ENCODE peak calls at places on chromosomes 4 and X, in six cellular contexts. G, X, J, B, S and W are unnamed samples.

GRCh38 chr4:174697164-174697563 is 131.9 kb downstream of the GLRA3 start:
- DNase-seq in G (no peak), X (no peak), J (no peak), B (no peak), S (no peak), W (no peak)

GRCh38 chrX:101097546-101098453 is at the start of gene CENPI:
- DNase-seq in G (peak; percentile 92), X (peak; percentile 91), J (peak; percentile 89), B (peak; percentile 92), S (peak; percentile 81), W (peak; percentile 57)

GRCh38 chr4:38060829-38061431 is 100.7 kb downstream of the PTTG2 start:
- DNase-seq in G (no peak), X (no peak), J (no peak), B (peak; percentile 78), S (no peak), W (no peak)

GRCh38 chr4:105208556-105208955 is 61.9 kb downstream of the TET2 start:
- DNase-seq in G (no peak), X (no peak), J (no peak), B (no peak), S (no peak), W (no peak)

GRCh38 chr4:576991-577498 is 950 bp upstream of the TMEM271 start:
- DNase-seq in G (no peak), X (no peak), J (no peak), B (no peak), S (no peak), W (no peak)

GRCh38 chr4:26861434-26862186 is 969 bp downstream of the STIM2 start:
- DNase-seq in G (peak; percentile 76), X (peak; percentile 74), J (peak; percentile 62), B (peak; percentile 48), S (no peak), W (no peak)

GRCh38 chr4:98290511-98290910 is 29.3 kb downstream of the RAP1GDS1 start:
- DNase-seq in G (no peak), X (no peak), J (no peak), B (peak; percentile 12), S (no peak), W (no peak)

GRCh38 chr4:83603130-83603529 is 67.2 kb downstream of the GPAT3 start:
- DNase-seq in G (no peak), X (no peak), J (no peak), B (no peak), S (no peak), W (no peak)

GRCh38 chr4:53963786-53964185 is 100.6 kb downstream of the CHIC2 start:
- DNase-seq in G (no peak), X (no peak), J (no peak), B (no peak), S (no peak), W (no peak)

GRCh38 chr4:26753642-26754041 is 107.0 kb upstream of the STIM2 start:
- DNase-seq in G (peak; percentile 45), X (peak; percentile 69), J (no peak), B (peak; percentile 36), S (no peak), W (peak; percentile 33)

GRCh38 chrX:45233541-45233940 is 32.9 kb upstream of the DIPK2B start:
- DNase-seq in G (no peak), X (no peak), J (no peak), B (no peak), S (no peak), W (no peak)

GRCh38 chrX:19342331-19342906 is 1.3 kb upstream of the PDHA1 start:
- DNase-seq in G (no peak), X (no peak), J (no peak), B (peak; percentile 20), S (no peak), W (no peak)

GRCh38 chr4:65559270-65559669 is 111.0 kb downstream of the EPHA5 start:
- DNase-seq in G (no peak), X (no peak), J (no peak), B (no peak), S (no peak), W (no peak)

GRCh38 chr4:175540151-175540550 is 271.9 kb downstream of the GPM6A start:
- DNase-seq in G (no peak), X (no peak), J (no peak), B (no peak), S (peak; percentile 10), W (no peak)

GRCh38 chr4:107270614-107271013 is 234.5 kb upstream of the DKK2 start:
- DNase-seq in G (no peak), X (no peak), J (no peak), B (no peak), S (no peak), W (no peak)

GRCh38 chr4:81622474-81623198 is 150.9 kb upstream of the RASGEF1B start:
- DNase-seq in G (no peak), X (no peak), J (no peak), B (no peak), S (no peak), W (no peak)

GRCh38 chr4:99808260-99808857 is 8.3 kb upstream of the DAPP1 start:
- DNase-seq in G (peak; percentile 48), X (peak; percentile 40), J (peak; percentile 67), B (peak; percentile 53), S (peak; percentile 63), W (no peak)

GRCh38 chr4:103482471-103482870 is 237.3 kb downstream of the TACR3 start:
- DNase-seq in G (no peak), X (no peak), J (no peak), B (no peak), S (no peak), W (no peak)

GRCh38 chr4:177001271-177002175 is 208.8 kb upstream of the VEGFC start:
- DNase-seq in G (no peak), X (no peak), J (no peak), B (no peak), S (no peak), W (peak; percentile 48)

GRCh38 chr4:138263438-138263837 is 21.3 kb upstream of the SLC7A11 start:
- DNase-seq in G (no peak), X (no peak), J (no peak), B (no peak), S (no peak), W (peak; percentile 26)

GRCh38 chr4:88672987-88673386 is 24.6 kb downstream of the NAP1L5 start:
- DNase-seq in G (no peak), X (no peak), J (no peak), B (peak; percentile 48), S (no peak), W (no peak)

GRCh38 chr4:155107059-155107458 is 101.4 kb upstream of the NPY2R start:
- DNase-seq in G (no peak), X (no peak), J (no peak), B (no peak), S (no peak), W (no peak)
- H3K27ac ChIP-seq in G (no peak overlapping the region), X (no peak overlapping the region), J (no peak overlapping the region), B (no peak overlapping the region), S (no peak overlapping the region), W (no peak overlapping the region)

GRCh38 chrX:47540754-47541538 is 20.1 kb upstream of the ARAF start:
- DNase-seq in G (peak; percentile 63), X (peak; percentile 85), J (no peak), B (peak; percentile 90), S (peak; percentile 78), W (peak; percentile 36)
- H3K27ac ChIP-seq in G (peak overlapping the region; percentile 84), X (peak overlapping the region; percentile 34), J (no peak overlapping the region), B (peak overlapping the region; percentile 41), S (peak overlapping the region; percentile 59), W (no peak overlapping the region)

GRCh38 chr4:77045490-77045889 is 30.3 kb downstream of the CCNI start:
- DNase-seq in G (no peak), X (no peak), J (no peak), B (no peak), S (no peak), W (no peak)
- H3K27ac ChIP-seq in G (no peak overlapping the region), X (no peak overlapping the region), J (no peak overlapping the region), B (no peak overlapping the region), S (no peak overlapping the region), W (peak overlapping the region; percentile 2)

GRCh38 chrX:134571831-134572230 is 86.4 kb downstream of the PLAC1 start:
- DNase-seq in G (no peak), X (no peak), J (no peak), B (no peak), S (no peak), W (no peak)
- H3K27ac ChIP-seq in G (no peak overlapping the region), X (no peak overlapping the region), J (no peak overlapping the region), B (no peak overlapping the region), S (no peak overlapping the region), W (no peak overlapping the region)

GRCh38 chr4:7359302-7360063 is 75.2 kb downstream of the PSAPL1 start:
- DNase-seq in G (no peak), X (no peak), J (no peak), B (no peak), S (no peak), W (no peak)

GRCh38 chr4:7362341-7362740 is 72.4 kb downstream of the PSAPL1 start:
- DNase-seq in G (no peak), X (no peak), J (no peak), B (no peak), S (no peak), W (no peak)

GRCh38 chr4:7360802-7361201 is 73.9 kb downstream of the PSAPL1 start:
- DNase-seq in G (no peak), X (no peak), J (no peak), B (no peak), S (no peak), W (no peak)

GRCh38 chr4:7362862-7363430 is 71.8 kb downstream of the PSAPL1 start:
- DNase-seq in G (no peak), X (no peak), J (no peak), B (no peak), S (no peak), W (no peak)

GRCh38 chr4:7361256-7361655 is 73.5 kb downstream of the PSAPL1 start:
- DNase-seq in G (peak; percentile 38), X (peak; percentile 39), J (no peak), B (no peak), S (no peak), W (no peak)
- H3K27ac ChIP-seq in G (peak overlapping the region; percentile 19), X (no peak overlapping the region), J (no peak overlapping the region), B (no peak overlapping the region), S (no peak overlapping the region), W (no peak overlapping the region)

DNA sequence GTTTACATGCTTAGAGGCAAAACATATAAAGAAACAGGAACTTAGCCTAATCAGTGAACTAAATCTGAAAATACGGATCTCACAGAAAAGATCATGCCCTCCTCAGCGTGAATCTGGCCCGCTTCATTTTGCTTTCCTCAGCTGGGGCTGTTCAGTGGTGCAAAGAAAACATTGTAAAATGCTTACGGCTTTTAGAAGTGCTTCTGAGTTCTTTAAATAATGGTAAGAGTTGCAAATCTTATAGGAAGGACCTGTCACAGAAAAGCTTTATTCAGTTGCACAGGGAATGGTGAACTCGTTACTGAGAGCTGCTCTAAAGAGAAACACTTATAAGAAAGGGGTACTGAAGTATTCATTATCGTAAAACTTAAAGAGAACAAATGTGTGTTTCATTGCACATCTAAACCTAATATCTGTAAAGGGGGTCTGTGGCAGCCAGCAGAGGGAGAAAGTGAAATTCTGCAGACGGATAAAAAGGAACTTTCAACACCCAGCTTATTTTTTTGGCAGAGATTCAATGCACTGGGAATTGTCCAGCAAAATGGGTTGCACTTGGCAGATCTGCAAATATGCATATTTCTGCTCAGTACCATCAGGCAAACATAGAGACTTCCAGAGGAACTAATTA is 139.2 kb upstream of the ANK2 start:
- DNase-seq in G (no peak), X (peak; percentile 11), J (no peak), B (peak; percentile 47), S (no peak), W (no peak)
- H3K27ac ChIP-seq in G (peak overlapping the region; percentile 41), X (no peak overlapping the region), J (no peak overlapping the region), B (no peak overlapping the region), S (no peak overlapping the region), W (no peak overlapping the region)

GRCh38 chrX:130100180-130100579 is 10.1 kb downstream of the ELF4 start:
- DNase-seq in G (peak; percentile 65), X (peak; percentile 59), J (no peak), B (no peak), S (no peak), W (no peak)
- H3K27ac ChIP-seq in G (peak overlapping the region; percentile 65), X (no peak overlapping the region), J (no peak overlapping the region), B (no peak overlapping the region), S (no peak overlapping the region), W (no peak overlapping the region)